ENCODE peak calls at places on chromosomes 6 and 20, in four cellular contexts. T is spleen, L is SK-N-SH, K is fibroblast of lung. U is an unnamed sample.

GRCh38 chr6:167328086-167328485 is 3.2 kb downstream of the TTLL2 start:
- DNase-seq in T (no peak), L (no peak), K (no peak), U (no peak)

GRCh38 chr6:20433929-20434328 is 32.2 kb downstream of the E2F3 start:
- DNase-seq in T (no peak), L (no peak), K (no peak), U (no peak)

GRCh38 chr20:16397053-16397452 is 176.2 kb downstream of the KIF16B start:
- DNase-seq in T (no peak), L (no peak), K (peak; percentile 27), U (no peak)

GRCh38 chr6:41729624-41730023 is 5.8 kb downstream of the TFEB start:
- DNase-seq in T (peak; percentile 63), L (no peak), K (no peak), U (no peak)

GRCh38 chr6:154602708-154603107 is 92.2 kb upstream of the CNKSR3 start:
- DNase-seq in T (no peak), L (no peak), K (peak; percentile 38), U (no peak)

GRCh38 chr6:7939186-7939863 is 28.7 kb upstream of the TXNDC5 start:
- DNase-seq in T (no peak), L (no peak), K (no peak), U (peak; percentile 10)

GRCh38 chr6:113630365-113630737 is 226.8 kb upstream of the MARCKS start:
- DNase-seq in T (no peak), L (no peak), K (peak; percentile 35), U (no peak)

GRCh38 chr20:57397693-57398108 is 6.5 kb downstream of the RBM38 start:
- DNase-seq in T (peak; percentile 93), L (no peak), K (no peak), U (no peak)

GRCh38 chr6:112936476-112936875 is 589.3 kb downstream of the RFPL4B start:
- DNase-seq in T (no peak), L (no peak), K (peak; percentile 53), U (no peak)

GRCh38 chr6:109424946-109425345 is 15.5 kb downstream of the PPIL6 start:
- DNase-seq in T (no peak), L (no peak), K (peak; percentile 34), U (no peak)

GRCh38 chr20:45685896-45686295 is 15.9 kb upstream of the WFDC11 start:
- DNase-seq in T (no peak), L (no peak), K (no peak), U (no peak)

GRCh38 chr6:56775498-56776166 is 132.9 kb upstream of the DST start:
- DNase-seq in T (no peak), L (no peak), K (no peak), U (no peak)
- H3K27ac ChIP-seq in T (no peak overlapping the region), L (no peak overlapping the region), K (no peak overlapping the region), U (no peak overlapping the region)

DNA sequence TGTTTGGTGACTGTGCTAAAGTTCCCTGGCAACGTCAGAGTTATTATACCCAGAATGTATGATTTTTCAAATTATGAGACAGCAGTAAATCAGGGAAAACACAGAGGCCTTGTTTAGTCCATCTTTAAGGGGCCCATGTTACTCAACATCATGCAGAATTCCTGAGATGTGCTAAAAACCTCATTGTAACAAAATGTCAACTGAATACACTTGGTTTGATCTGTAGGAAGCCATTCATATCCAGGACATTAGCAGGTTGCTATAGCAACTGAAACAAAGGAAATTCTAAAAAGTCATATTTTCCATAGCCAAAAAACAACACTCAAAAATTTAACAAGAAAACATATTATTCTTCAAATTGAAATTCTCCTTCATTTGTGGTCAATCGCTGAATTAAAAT is 35.2 kb downstream of the COL12A1 start:
- DNase-seq in T (no peak), L (no peak), K (no peak), U (no peak)
- H3K4me3 ChIP-seq in T (no peak overlapping the region), L (no peak overlapping the region), K (no peak overlapping the region), U (no peak overlapping the region)

GRCh38 chr6:15335385-15335784 is 89.5 kb downstream of the JARID2 start:
- DNase-seq in T (no peak), L (no peak), K (no peak), U (no peak)
- H3K4me1 ChIP-seq in T (peaks cover 42% of the 10 kb centered on the region), L (peaks cover 18% of the 10 kb centered on the region), K (peaks cover 9% of the 10 kb centered on the region), U (peaks cover 25% of the 10 kb centered on the region)

DNA sequence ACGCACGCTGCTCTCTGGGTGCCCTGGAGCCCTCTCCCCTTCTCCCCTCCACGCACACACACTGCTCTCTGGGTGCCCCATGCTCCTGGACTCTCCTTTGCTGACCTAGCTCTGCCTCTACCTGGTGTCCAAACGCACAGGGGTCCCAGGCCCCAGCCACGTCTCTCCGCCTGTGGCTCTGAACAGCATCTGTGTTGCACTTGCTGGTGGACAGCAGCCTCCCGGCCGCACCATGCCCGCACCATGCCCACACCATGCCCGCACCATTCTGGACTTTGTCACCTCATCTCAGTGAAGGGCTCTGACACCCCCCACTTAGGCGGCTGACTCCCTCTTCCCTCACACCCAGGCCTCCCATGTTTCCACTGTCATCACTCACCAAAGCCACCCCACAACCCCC is 21.8 kb downstream of the TCFL5 start:
- DNase-seq in T (no peak), L (no peak), K (no peak), U (no peak)
- H3K27ac ChIP-seq in T (no peak overlapping the region), L (no peak overlapping the region), K (no peak overlapping the region), U (no peak overlapping the region)

DNA sequence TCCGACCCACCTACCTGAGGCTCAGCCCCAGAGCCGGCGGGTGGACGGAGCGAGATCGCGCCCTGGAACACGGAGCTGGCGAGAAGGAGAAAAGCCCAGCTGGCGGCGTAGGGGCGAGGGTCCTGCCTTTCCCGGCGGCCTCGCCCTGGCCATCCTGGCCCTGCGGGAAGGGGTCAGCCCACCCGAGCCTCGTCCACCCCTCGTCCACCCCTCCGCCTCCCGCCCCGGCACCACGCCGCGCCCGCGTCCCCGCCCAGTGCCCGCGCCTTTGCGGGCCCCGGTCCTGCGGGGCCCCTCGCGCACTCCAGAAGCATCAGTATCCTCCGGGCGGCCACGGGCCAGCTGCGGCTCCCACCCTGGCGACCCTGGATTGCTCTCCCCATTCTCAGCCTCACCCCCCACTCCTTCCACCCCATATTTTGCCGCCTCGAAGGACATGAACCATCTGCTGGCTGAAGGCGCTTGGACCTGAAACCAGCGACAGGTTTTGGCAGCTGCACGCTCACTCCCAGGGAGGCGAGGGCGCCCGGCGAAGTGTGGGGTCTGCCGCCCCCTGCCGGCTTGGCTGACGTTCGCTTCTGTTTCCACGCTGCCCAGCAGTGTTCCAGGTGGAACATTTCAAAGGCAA is 65.1 kb downstream of the PLG start:
- DNase-seq in T (peak; percentile 80), L (peak; percentile 84), K (peak; percentile 48), U (peak; percentile 39)
- H3K4me3 ChIP-seq in T (no peak overlapping the region), L (peak overlapping the region; percentile 67), K (peak overlapping the region; percentile 29), U (no peak overlapping the region)

DNA sequence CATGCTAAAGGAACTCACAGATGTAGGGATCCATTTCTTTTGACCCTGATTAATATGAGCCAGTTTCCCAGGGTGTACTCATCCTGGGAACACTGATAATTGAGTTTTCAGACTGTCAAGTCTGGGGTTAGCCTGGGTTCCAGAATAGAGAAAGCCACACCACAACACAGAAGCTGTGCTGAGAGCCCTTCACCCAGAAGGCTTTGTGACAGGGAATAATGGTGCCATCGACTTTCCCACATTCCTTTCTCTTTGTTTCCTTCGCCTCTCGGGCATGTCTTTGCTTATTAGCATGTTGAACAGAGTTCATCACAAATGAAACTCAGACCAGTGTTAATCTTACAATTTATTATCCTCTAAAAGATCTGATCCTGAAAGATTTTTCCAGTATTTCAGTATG is 95.0 kb downstream of the TCP11 start:
- DNase-seq in T (no peak), L (no peak), K (no peak), U (no peak)
- H3K4me1 ChIP-seq in T (peaks cover 42% of the 10 kb centered on the region), L (peaks cover 55% of the 10 kb centered on the region), K (peaks cover 33% of the 10 kb centered on the region), U (peaks cover 41% of the 10 kb centered on the region)

DNA sequence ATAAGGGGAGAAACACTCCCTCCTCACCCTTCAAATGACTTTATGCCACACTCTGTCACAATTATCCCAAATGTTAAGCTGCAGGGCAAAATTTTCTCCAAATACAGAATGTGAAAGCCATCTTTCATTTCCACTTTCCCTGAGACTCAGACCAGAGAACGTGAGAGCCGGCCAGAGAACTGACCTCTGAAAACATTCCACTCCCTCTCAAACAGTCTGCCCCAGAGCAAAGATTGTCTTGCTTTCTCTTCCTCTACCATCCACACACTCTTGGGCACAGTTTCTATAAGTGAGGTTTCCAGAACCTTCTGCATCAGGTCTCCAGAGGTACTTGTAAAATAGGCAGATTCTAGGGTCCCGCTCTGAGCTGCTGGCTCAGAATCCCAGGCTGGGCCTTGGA is 278.1 kb downstream of the FRK start:
- DNase-seq in T (no peak), L (no peak), K (no peak), U (no peak)
- H3K27ac ChIP-seq in T (no peak overlapping the region), L (no peak overlapping the region), K (no peak overlapping the region), U (no peak overlapping the region)

DNA sequence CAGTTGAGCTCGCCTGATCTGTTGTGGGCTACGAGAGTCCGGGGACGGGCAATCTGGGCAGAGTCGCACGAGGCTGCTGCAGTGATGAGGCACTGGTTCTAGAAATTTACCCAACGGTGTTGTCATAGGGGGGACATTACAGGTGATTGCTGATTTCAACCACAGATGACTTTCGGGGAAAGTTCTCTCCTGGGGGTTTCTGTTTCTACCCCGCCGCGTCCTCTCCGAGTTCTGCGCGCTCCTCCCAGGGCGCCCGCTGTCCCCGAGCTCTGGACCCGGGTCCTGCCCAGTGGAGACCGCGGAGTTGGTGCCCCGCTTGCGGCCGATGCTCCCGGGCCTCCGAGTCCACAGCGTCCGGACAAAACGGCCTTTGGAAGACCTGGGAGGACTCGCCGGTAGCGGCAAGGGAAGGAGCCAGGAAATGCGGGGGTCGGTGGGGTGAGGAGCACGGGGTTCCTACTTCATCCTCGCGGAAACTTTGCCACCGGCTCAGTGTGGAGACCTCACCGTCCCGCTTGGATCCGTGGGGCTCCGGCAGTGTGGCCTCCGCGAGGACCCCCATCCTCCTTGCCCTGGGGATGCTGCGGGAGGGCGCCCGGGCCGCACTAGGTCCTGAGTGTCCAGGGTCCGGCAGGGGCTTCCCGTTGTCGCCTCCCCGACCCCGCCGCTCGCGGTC is 12.3 kb upstream of the RAET1L start:
- DNase-seq in T (peak; percentile 62), L (no peak), K (no peak), U (no peak)
- H3K4me3 ChIP-seq in T (no peak overlapping the region), L (no peak overlapping the region), K (no peak overlapping the region), U (no peak overlapping the region)

GRCh38 chr20:58788896-58789295 is 61.8 kb downstream of the GNAS-AS1 start:
- DNase-seq in T (no peak), L (no peak), K (no peak), U (no peak)

GRCh38 chr20:58793512-58794420 is 56.9 kb downstream of the GNAS-AS1 start:
- DNase-seq in T (no peak), L (no peak), K (no peak), U (no peak)

GRCh38 chr20:58787211-58788067 is 63.3 kb downstream of the GNAS-AS1 start:
- DNase-seq in T (no peak), L (no peak), K (no peak), U (no peak)

GRCh38 chr20:58792426-58792825 is 58.3 kb downstream of the GNAS-AS1 start:
- DNase-seq in T (no peak), L (no peak), K (no peak), U (no peak)

GRCh38 chr20:58790440-58790839 is 60.3 kb downstream of the GNAS-AS1 start:
- DNase-seq in T (peak; percentile 62), L (no peak), K (no peak), U (no peak)
- H3K4me1 ChIP-seq in T (no peaks in the 10 kb centered on the region), L (no peaks in the 10 kb centered on the region), K (no peaks in the 10 kb centered on the region), U (no peaks in the 10 kb centered on the region)

GRCh38 chr6:158707826-158708225 is 58.0 kb downstream of the SYTL3 start:
- DNase-seq in T (peak; percentile 81), L (no peak), K (peak; percentile 70), U (no peak)
- H3K27ac ChIP-seq in T (no peak overlapping the region), L (peak overlapping the region; percentile 62), K (no peak overlapping the region), U (no peak overlapping the region)